ENCODE peak calls at places on chromosome 1, in seven cellular contexts. G is tibial nerve; K is CD4-positive, alpha-beta memory T cell; U is A549; W is breast epithelium; O is CD8-positive, alpha-beta memory T cell; Y is neural progenitor cell. V is an unnamed sample. For H3K4me1, the result is how much of the 10 kb centered on the place peaks cover.

GRCh38 chr1:30740952-30741894 is 16.4 kb downstream of the LAPTM5 start:
- DNase-seq in U (no peak), Y (no peak), W (no peak), K (no peak), O (no peak), G (no peak), V (no peak)

GRCh38 chr1:245201201-245201600 is 46.4 kb downstream of the KIF26B start:
- DNase-seq in Y (no peak), G (no peak), O (no peak), W (no peak), K (no peak), U (no peak), V (no peak)

GRCh38 chr1:34865981-34866761 is 6.6 kb upstream of the SMIM12 start:
- DNase-seq in Y (peak), O (peak), U (peak), K (peak), W (peak), G (peak), V (peak)

GRCh38 chr1:84682047-84682446 is 8.2 kb downstream of the SSX2IP start:
- DNase-seq in G (no peak), W (no peak), K (no peak), O (no peak), U (no peak), Y (no peak), V (no peak)

GRCh38 chr1:179229214-179230140 is at the start of gene ABL2:
- DNase-seq in K (peak), Y (peak), O (peak), W (no peak), G (no peak), U (peak), V (peak)

GRCh38 chr1:226891846-226892533 is 21.6 kb downstream of the PSEN2 start:
- DNase-seq in O (no peak), W (no peak), G (no peak), U (no peak), K (no peak), Y (no peak), V (no peak)

GRCh38 chr1:31238986-31239613 is 587 bp downstream of the NKAIN1 start:
- DNase-seq in G (no peak), U (peak), W (no peak), O (no peak), K (no peak), Y (peak), V (no peak)

GRCh38 chr1:218553197-218553596 is 208.1 kb downstream of the TGFB2 start:
- DNase-seq in U (no peak), O (no peak), K (no peak), Y (no peak), G (no peak), W (no peak), V (no peak)

GRCh38 chr1:112849967-112850641 is 105.9 kb downstream of the SLC16A1 start:
- DNase-seq in O (no peak), U (no peak), G (no peak), W (no peak), Y (no peak), K (no peak), V (no peak)

GRCh38 chr1:239262538-239262937 is 123.8 kb upstream of the CHRM3 start:
- DNase-seq in K (no peak), O (no peak), G (no peak), W (no peak), U (no peak), Y (no peak), V (no peak)

GRCh38 chr1:14521602-14522001 is 76.9 kb upstream of the KAZN start:
- DNase-seq in U (no peak), G (no peak), O (no peak), K (no peak), W (no peak), Y (no peak), V (no peak)

GRCh38 chr1:39910263-39910662 is 8.5 kb upstream of the MYCL start:
- DNase-seq in G (no peak), Y (no peak), U (no peak), W (no peak), O (no peak), K (no peak), V (no peak)

GRCh38 chr1:166340709-166341108 is 173.9 kb upstream of the FAM78B start:
- DNase-seq in K (no peak), Y (no peak), G (no peak), W (no peak), O (no peak), U (no peak), V (no peak)

GRCh38 chr1:30171956-30172694 is 551.3 kb downstream of the MATN1 start:
- DNase-seq in K (no peak), U (no peak), W (no peak), G (no peak), O (no peak), Y (no peak), V (no peak)

GRCh38 chr1:223815865-223816264 is 29.9 kb downstream of the TP53BP2 start:
- DNase-seq in W (no peak), K (no peak), O (no peak), G (no peak), U (no peak), Y (no peak), V (no peak)

GRCh38 chr1:38013027-38013588 is 574 bp downstream of the UTP11 start:
- DNase-seq in K (no peak), Y (no peak), G (no peak), W (no peak), U (no peak), O (no peak), V (no peak)

GRCh38 chr1:37890378-37891014 is 31.1 kb upstream of the MTF1 start:
- DNase-seq in O (no peak), W (no peak), Y (peak), K (peak), U (peak), G (no peak), V (no peak)

GRCh38 chr1:32414186-32414886 is 20.1 kb upstream of the BSDC1 start:
- DNase-seq in U (no peak), O (no peak), Y (no peak), K (no peak), W (no peak), G (no peak), V (peak)

GRCh38 chr1:22777658-22778057 is 67.0 kb downstream of the EPHB2 start:
- DNase-seq in K (no peak), W (no peak), U (no peak), Y (no peak), O (no peak), G (no peak), V (no peak)

GRCh38 chr1:115430717-115431116 is 92.7 kb upstream of the NGF start:
- DNase-seq in U (peak), W (no peak), Y (no peak), O (no peak), K (no peak), G (no peak), V (no peak)
- H3K4me1 ChIP-seq in U (under half), W (under half), Y (under half), O (under half), K (under half), G (under half), V (under half)

GRCh38 chr1:1567152-1567830 is 7.4 kb downstream of the SSU72 start:
- DNase-seq in G (no peak), W (no peak), Y (no peak), O (no peak), K (no peak), U (no peak), V (no peak)

GRCh38 chr1:1573843-1574720 is 581 bp downstream of the SSU72 start:
- DNase-seq in U (peak), Y (peak), K (peak), G (no peak), W (peak), O (peak), V (no peak)

GRCh38 chr1:1567831-1568380 is 6.8 kb downstream of the SSU72 start:
- DNase-seq in Y (no peak), U (no peak), O (no peak), W (no peak), G (no peak), K (no peak), V (no peak)

GRCh38 chr1:1565340-1565739 is 9.3 kb downstream of the SSU72 start:
- DNase-seq in O (no peak), W (no peak), K (no peak), G (no peak), U (no peak), Y (no peak), V (no peak)

GRCh38 chr1:1569341-1569740 is 5.3 kb downstream of the SSU72 start:
- DNase-seq in U (no peak), W (no peak), G (no peak), Y (no peak), K (no peak), O (no peak), V (no peak)
- H3K4me1 ChIP-seq in U (under half), W (under half), G (under half), Y (under half), K (half or more), O (under half), V (half or more)

GRCh38 chr1:101119289-101119688 is 93.7 kb upstream of the DPH5 start:
- DNase-seq in K (no peak), O (no peak), Y (no peak), G (no peak), U (no peak), W (no peak), V (no peak)
- H3K4me1 ChIP-seq in K (under half), O (under half), Y (under half), G (under half), U (under half), W (under half), V (under half)

GRCh38 chr1:204476563-204476962 is 18.0 kb downstream of the PIK3C2B start:
- DNase-seq in U (no peak), K (no peak), W (no peak), G (no peak), Y (no peak), O (no peak), V (no peak)

GRCh38 chr1:204475651-204476432 is 18.8 kb downstream of the PIK3C2B start:
- DNase-seq in U (no peak), O (no peak), G (no peak), W (no peak), Y (no peak), K (no peak), V (no peak)

GRCh38 chr1:204478921-204479320 is 15.7 kb downstream of the PIK3C2B start:
- DNase-seq in K (no peak), Y (no peak), G (no peak), U (no peak), O (no peak), W (no peak), V (no peak)

GRCh38 chr1:204478166-204478899 is 16.3 kb downstream of the PIK3C2B start:
- DNase-seq in G (no peak), K (no peak), Y (no peak), U (no peak), W (no peak), O (no peak), V (no peak)

DNA sequence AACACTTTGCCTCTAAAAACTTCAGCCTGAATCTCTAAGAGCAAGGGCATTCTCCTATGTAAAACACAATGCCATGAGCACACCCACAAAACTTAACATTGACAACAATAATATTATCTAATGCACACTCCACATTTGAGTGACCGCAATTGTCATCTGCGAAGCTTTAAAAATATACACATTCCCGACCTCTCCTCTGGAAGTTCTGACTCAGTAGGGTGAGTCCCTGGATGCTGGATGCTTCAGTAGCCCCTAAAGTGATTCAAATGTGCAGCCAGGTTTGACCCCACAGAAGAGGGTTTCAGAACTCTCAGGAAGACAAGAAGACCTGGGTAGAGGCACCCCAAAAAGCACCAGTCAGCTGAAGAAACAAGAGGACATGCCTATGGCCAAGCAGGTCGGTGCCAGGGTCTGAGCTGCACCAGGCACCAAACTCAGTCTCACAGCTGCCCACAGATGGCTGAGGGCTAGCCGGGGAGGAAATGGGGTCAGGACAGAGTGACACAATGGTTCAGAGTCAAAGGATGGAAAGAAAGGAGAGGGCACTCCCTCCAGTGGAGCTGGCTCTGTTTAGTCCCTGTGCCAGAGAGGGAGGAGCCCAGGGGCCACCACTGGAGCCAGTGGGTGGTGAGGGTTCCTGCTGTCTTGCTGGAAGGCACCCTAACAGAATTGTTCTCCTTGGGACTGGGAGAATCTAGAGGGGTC is 17.4 kb downstream of the PIK3C2B start:
- DNase-seq in K (no peak), O (no peak), W (no peak), G (no peak), U (no peak), Y (no peak), V (no peak)
- H3K4me1 ChIP-seq in K (half or more), O (under half), W (under half), G (under half), U (under half), Y (under half), V (half or more)

GRCh38 chr1:169508432-169509338 is 22.9 kb upstream of the SLC19A2 start:
- DNase-seq in U (no peak), Y (no peak), W (no peak), G (no peak), K (no peak), O (no peak), V (no peak)
- H3K4me1 ChIP-seq in U (under half), Y (under half), W (under half), G (under half), K (under half), O (under half), V (under half)

GRCh38 chr1:8986814-8987190 is 39.4 kb downstream of the SLC2A7 start:
- DNase-seq in Y (no peak), O (no peak), K (no peak), G (no peak), U (no peak), W (no peak), V (no peak)
- H3K4me1 ChIP-seq in Y (under half), O (under half), K (under half), G (under half), U (under half), W (under half), V (under half)

DNA sequence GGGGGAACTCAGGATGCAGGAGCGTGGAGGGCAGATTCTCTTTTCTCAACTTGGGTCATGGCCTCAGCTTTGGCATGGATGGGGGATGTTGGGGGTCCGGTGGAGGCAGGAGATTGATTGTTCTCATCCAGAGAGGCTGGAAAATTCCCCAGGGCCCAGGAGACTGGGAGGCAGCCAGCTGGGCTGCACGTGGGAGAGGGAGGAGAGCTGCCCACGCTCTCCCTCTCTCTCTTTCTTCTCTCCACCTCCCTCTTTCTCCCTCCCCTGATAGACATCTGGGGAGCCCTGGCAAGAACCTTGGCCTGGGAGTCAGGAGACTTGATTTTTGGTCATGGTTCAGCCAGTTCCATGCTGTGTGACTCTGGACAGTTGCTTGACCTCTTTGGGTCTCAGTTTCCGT is 3.3 kb upstream of the BCAN start:
- DNase-seq in K (no peak), G (no peak), U (no peak), O (no peak), W (no peak), Y (no peak), V (no peak)
- H3K4me1 ChIP-seq in K (under half), G (under half), U (under half), O (under half), W (under half), Y (under half), V (under half)

GRCh38 chr1:10522324-10522860 is 47.6 kb downstream of the PEX14 start:
- DNase-seq in U (no peak), K (no peak), G (no peak), W (no peak), O (no peak), Y (no peak), V (no peak)
- H3K4me1 ChIP-seq in U (under half), K (under half), G (under half), W (under half), O (under half), Y (under half), V (under half)

V was measured in suprapubic skin.